ENCODE peak calls at places on chromosomes 2 and 18, in eight cellular contexts. I is anterior cingulate cortex; K is activated T-cell treated with anti-CD3 and anti-CD28 coated beads for 1 hour; N is heart right ventricle; E is hippocampal formation; S is A172; Y is lung microvascular endothelial cell; R is activated naive CD8-positive, alpha-beta T cell treated with anti-CD3 and anti-CD28 coated beads, Interleukin-2, amount 50 U/mL, for 16 hours. P is an unnamed sample.
A peak's percentile ranks its signal among the peaks of the same experiment; 100 is the strongest.

GRCh38 chr2:46876741-46877384 is 38.7 kb downstream of the MCFD2 start:
- DNase-seq in I (no peak), K (no peak), N (peak; percentile 61), E (peak; percentile 49), S (peak; percentile 94), Y (peak; percentile 84), R (no peak), P (peak; percentile 31)

GRCh38 chr2:3517948-3518495 is 1.3 kb downstream of the ADI1 start:
- DNase-seq in I (no peak), K (no peak), N (no peak), E (no peak), S (no peak), Y (no peak), R (no peak), P (no peak)

GRCh38 chr2:202237787-202238233 is 587 bp downstream of the SUMO1 start:
- DNase-seq in I (peak; percentile 35), K (no peak), N (peak; percentile 28), E (no peak), S (peak; percentile 59), Y (peak; percentile 72), R (no peak), P (peak; percentile 21)

GRCh38 chr2:187993516-187993915 is 298.2 kb upstream of the GULP1 start:
- DNase-seq in I (no peak), K (no peak), N (no peak), E (no peak), S (no peak), Y (no peak), R (no peak), P (no peak)

GRCh38 chr2:43269706-43270105 is 43.3 kb upstream of the ZFP36L2 start:
- DNase-seq in I (no peak), K (no peak), N (peak; percentile 61), E (no peak), S (peak; percentile 76), Y (peak; percentile 56), R (no peak), P (no peak)

GRCh38 chr2:230330725-230331124 is 3.7 kb downstream of the SP140L start:
- DNase-seq in I (no peak), K (no peak), N (no peak), E (no peak), S (peak; percentile 54), Y (peak; percentile 40), R (no peak), P (no peak)

GRCh38 chr2:161710131-161710915 is 86.1 kb downstream of the SLC4A10 start:
- DNase-seq in I (no peak), K (no peak), N (no peak), E (no peak), S (peak; percentile 10), Y (no peak), R (no peak), P (no peak)

GRCh38 chr18:6013101-6013790 is 117.9 kb upstream of the TMEM200C start:
- DNase-seq in I (no peak), K (no peak), N (no peak), E (peak; percentile 8), S (no peak), Y (no peak), R (no peak), P (no peak)

GRCh38 chr2:120919771-120920437 is 184.2 kb downstream of the GLI2 start:
- DNase-seq in I (no peak), K (no peak), N (peak; percentile 41), E (no peak), S (peak; percentile 37), Y (no peak), R (no peak), P (no peak)

GRCh38 chr2:148888003-148888501 is 13.0 kb downstream of the KIF5C start:
- DNase-seq in I (peak; percentile 3), K (no peak), N (no peak), E (no peak), S (no peak), Y (no peak), R (no peak), P (no peak)

GRCh38 chr18:45122510-45122909 is 441.8 kb downstream of the SETBP1 start:
- DNase-seq in I (no peak), K (no peak), N (no peak), E (no peak), S (no peak), Y (no peak), R (no peak), P (no peak)

GRCh38 chr2:207869784-207870778 is 100.4 kb upstream of the FZD5 start:
- DNase-seq in I (no peak), K (no peak), N (no peak), E (no peak), S (peak; percentile 86), Y (peak; percentile 74), R (no peak), P (no peak)

GRCh38 chr2:96098900-96099590 is 17.3 kb downstream of the ADRA2B start:
- DNase-seq in I (no peak), K (no peak), N (peak; percentile 71), E (no peak), S (no peak), Y (no peak), R (no peak), P (no peak)